ENCODE peak calls at places on chromosome 16, in seven cellular contexts. O, K, P, R, F, E and J are unnamed samples.

GRCh38 chr16:67173808-67174705 is 3.7 kb downstream of the NOL3 start:
- DNase-seq in E (peak), R (no peak), P (peak), K (peak), F (peak), O (peak), J (peak)

GRCh38 chr16:29714396-29714795 is 31.4 kb downstream of the C16orf54 start:
- DNase-seq in P (no peak), E (no peak), F (no peak), O (no peak), K (no peak), R (no peak), J (no peak)

GRCh38 chr16:57588821-57589220 is 39.6 kb upstream of the ADGRG1 start:
- DNase-seq in K (no peak), R (no peak), E (no peak), P (no peak), O (no peak), F (no peak), J (no peak)

GRCh38 chr16:57639172-57639571 is 10.7 kb downstream of the ADGRG1 start:
- DNase-seq in F (no peak), P (peak), O (peak), K (no peak), E (peak), R (no peak), J (no peak)

GRCh38 chr16:12320298-12320706 is 343.8 kb downstream of the SNX29 start:
- DNase-seq in R (no peak), F (no peak), P (peak), E (peak), K (no peak), O (no peak), J (no peak)

GRCh38 chr16:75320435-75320834 is 69.0 kb upstream of the BCAR1 start:
- DNase-seq in R (no peak), P (no peak), E (no peak), O (no peak), K (no peak), F (peak), J (no peak)

GRCh38 chr16:72085002-72085401 is 8.4 kb downstream of the TXNL4B start:
- DNase-seq in F (no peak), R (no peak), E (no peak), K (no peak), O (no peak), P (no peak), J (no peak)

GRCh38 chr16:10383626-10384025 is 2.2 kb upstream of the ATF7IP2 start:
- DNase-seq in K (peak), P (no peak), F (no peak), E (no peak), R (no peak), O (no peak), J (no peak)

GRCh38 chr16:12257926-12258561 is 281.5 kb downstream of the SNX29 start:
- DNase-seq in E (no peak), P (no peak), R (no peak), O (no peak), F (no peak), K (no peak), J (no peak)

GRCh38 chr16:85651822-85652430 is 36.8 kb downstream of the GINS2 start:
- DNase-seq in R (no peak), K (peak), P (no peak), F (no peak), O (no peak), E (peak), J (no peak)

GRCh38 chr16:85917012-85917411 is 18.1 kb downstream of the IRF8 start:
- DNase-seq in E (no peak), O (no peak), R (no peak), F (peak), K (no peak), P (no peak), J (no peak)

GRCh38 chr16:79772028-79772427 is 171.5 kb upstream of the MAF start:
- DNase-seq in R (no peak), P (no peak), E (no peak), O (no peak), K (no peak), F (no peak), J (no peak)

GRCh38 chr16:26665166-26665939 is 401.4 kb upstream of the C16orf82 start:
- DNase-seq in F (no peak), R (no peak), O (no peak), P (no peak), E (no peak), K (no peak), J (no peak)

GRCh38 chr16:75820672-75821071 is 94.4 kb upstream of the CPHXL start:
- DNase-seq in F (no peak), P (no peak), R (no peak), E (no peak), O (no peak), K (no peak), J (no peak)

GRCh38 chr16:77574867-77575619 is 140.2 kb upstream of the ADAMTS18 start:
- DNase-seq in P (no peak), R (no peak), K (no peak), F (no peak), O (no peak), E (no peak), J (peak)

GRCh38 chr16:72992142-72992601 is 55.8 kb downstream of the ZFHX3 start:
- DNase-seq in F (peak), E (no peak), K (peak), O (peak), P (no peak), R (no peak), J (no peak)

GRCh38 chr16:78463591-78463990 is 364.1 kb downstream of the WWOX start:
- DNase-seq in P (no peak), O (no peak), E (no peak), R (no peak), K (no peak), F (no peak), J (no peak)

GRCh38 chr16:53782148-53782547 is 78.2 kb downstream of the FTO start:
- DNase-seq in E (no peak), F (no peak), P (no peak), O (no peak), R (no peak), K (no peak), J (no peak)

GRCh38 chr16:48161906-48162305 is 6.1 kb upstream of the ABCC12 start:
- DNase-seq in K (no peak), R (no peak), E (no peak), O (no peak), P (no peak), F (peak), J (no peak)

GRCh38 chr16:85296859-85297698 is 184.8 kb upstream of the CIBAR2 start:
- DNase-seq in P (no peak), F (peak), E (no peak), O (peak), K (peak), R (no peak), J (peak)

GRCh38 chr16:85234310-85235235 is 122.3 kb upstream of the CIBAR2 start:
- DNase-seq in F (no peak), O (peak), E (peak), R (no peak), P (peak), K (peak), J (peak)

GRCh38 chr16:23333034-23333579 is 31.0 kb downstream of the SCNN1B start:
- DNase-seq in K (no peak), R (no peak), F (no peak), E (no peak), O (no peak), P (no peak), J (peak)

GRCh38 chr16:86294535-86294934 is 215.8 kb upstream of the FOXF1 start:
- DNase-seq in R (no peak), O (no peak), F (no peak), E (peak), K (peak), P (no peak), J (no peak)

GRCh38 chr16:16004314-16004749 is 54.9 kb downstream of the ABCC1 start:
- DNase-seq in R (no peak), E (peak), O (no peak), P (peak), F (no peak), K (peak), J (peak)

GRCh38 chr16:52677487-52677886 is 130.5 kb upstream of the TOX3 start:
- DNase-seq in O (no peak), R (no peak), K (no peak), F (peak), E (no peak), P (no peak), J (no peak)

GRCh38 chr16:89364603-89365002 is 125.8 kb downstream of the ANKRD11 start:
- DNase-seq in F (no peak), K (peak), P (no peak), R (no peak), E (peak), O (no peak), J (peak)

GRCh38 chr16:57066625-57067024 is 25.8 kb upstream of the CPNE2 start:
- DNase-seq in P (no peak), E (no peak), O (no peak), F (no peak), R (no peak), K (no peak), J (no peak)

GRCh38 chr16:46929378-46930332 is 43.8 kb downstream of the DNAJA2 start:
- DNase-seq in K (peak), F (peak), E (peak), R (no peak), O (peak), P (peak), J (peak)

GRCh38 chr16:87317766-87318121 is 552 bp upstream of the C16orf95 start:
- DNase-seq in F (peak), O (no peak), R (no peak), E (peak), K (peak), P (no peak), J (peak)

GRCh38 chr16:27839419-27839818 is 224.1 kb downstream of the GSG1L start:
- DNase-seq in O (no peak), E (no peak), F (no peak), R (no peak), P (no peak), K (no peak), J (peak)

GRCh38 chr16:46658925-46659324 is 30.1 kb downstream of the VPS35 start:
- DNase-seq in O (no peak), E (no peak), K (no peak), F (peak), P (peak), R (no peak), J (no peak)

GRCh38 chr16:25140459-25140858 is 28.9 kb downstream of the LCMT1 start:
- DNase-seq in P (peak), E (no peak), R (no peak), O (no peak), K (peak), F (no peak), J (no peak)

GRCh38 chr16:25138130-25138529 is 26.6 kb downstream of the LCMT1 start:
- DNase-seq in K (no peak), R (no peak), O (no peak), P (no peak), E (no peak), F (no peak), J (no peak)

GRCh38 chr16:25148568-25149215 is 37.1 kb downstream of the LCMT1 start:
- DNase-seq in O (no peak), K (no peak), R (no peak), P (no peak), E (no peak), F (no peak), J (no peak)

GRCh38 chr16:25141648-25142047 is 30.1 kb downstream of the LCMT1 start:
- DNase-seq in E (peak), P (no peak), R (no peak), O (no peak), F (no peak), K (no peak), J (peak)

GRCh38 chr16:25143898-25144297 is 32.4 kb downstream of the LCMT1 start:
- DNase-seq in O (no peak), R (no peak), K (no peak), F (no peak), P (no peak), E (no peak), J (no peak)
- TF ChIP-seq CTCF in O (peak), R (peak), K (peak), F (peak), P (peak), E (no peak), J (peak)

DNA sequence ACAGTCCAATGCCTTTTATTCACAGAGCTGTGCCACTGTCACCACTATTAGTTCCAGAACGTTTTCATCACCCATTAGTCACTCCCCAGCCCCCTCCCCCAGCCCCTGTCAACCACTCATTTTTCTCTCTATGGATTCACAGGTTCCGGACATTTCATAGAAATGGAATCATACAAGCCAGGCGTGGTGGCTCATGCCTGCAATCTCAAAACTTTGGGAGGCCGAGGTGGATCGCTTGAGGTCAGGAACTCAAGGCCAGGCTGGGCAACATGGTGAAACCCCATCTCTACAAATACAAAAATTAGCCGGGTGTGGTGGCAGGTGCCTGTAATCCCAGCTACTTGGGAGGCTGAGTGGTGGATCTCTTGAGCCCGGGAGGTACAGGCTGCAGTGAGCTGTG is 759 bp upstream of the PAM16 start:
- DNase-seq in K (no peak), P (no peak), F (no peak), O (no peak), R (no peak), E (no peak), J (peak)
- H3K4me3 ChIP-seq in K (no peak), P (no peak), F (no peak), O (no peak), R (no peak), E (no peak), J (no peak)

DNA sequence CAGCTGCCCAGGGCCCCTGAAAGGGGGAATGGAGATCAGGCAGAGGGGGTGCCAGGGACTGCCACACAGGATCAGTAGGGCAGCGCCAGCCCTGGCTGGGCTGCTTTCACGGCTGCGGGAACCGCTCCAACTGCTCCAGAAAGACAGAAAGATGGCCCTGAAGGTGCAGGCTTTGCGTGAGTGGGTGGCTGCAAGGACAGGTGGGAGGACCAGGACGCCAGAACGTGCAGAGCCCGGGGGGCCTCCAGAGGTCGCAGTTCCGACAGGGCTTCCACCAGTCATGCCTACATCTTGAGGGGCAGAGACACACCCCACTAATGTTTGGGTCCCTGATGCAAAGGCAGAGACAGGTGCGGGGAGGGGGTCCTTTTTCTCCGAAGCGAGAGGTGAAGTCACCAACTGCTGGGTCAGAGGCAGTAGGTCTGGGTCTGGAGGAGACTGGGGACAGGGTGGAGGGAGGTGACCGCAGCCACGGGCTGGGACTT is 790 bp upstream of the ATP6V0C start:
- DNase-seq in O (peak), E (no peak), F (peak), K (no peak), R (no peak), P (no peak), J (no peak)
- TF ChIP-seq CTCF in O (peak), E (no peak), F (peak), K (no peak), R (no peak), P (no peak), J (no peak)

GRCh38 chr16:979859-980594 is 1.5 kb upstream of the SOX8 start:
- DNase-seq in F (no peak), K (no peak), O (peak), R (no peak), P (no peak), E (no peak), J (no peak)
- H3K4me3 ChIP-seq in F (no peak), K (peak), O (peak), R (peak), P (no peak), E (no peak), J (no peak)

DNA sequence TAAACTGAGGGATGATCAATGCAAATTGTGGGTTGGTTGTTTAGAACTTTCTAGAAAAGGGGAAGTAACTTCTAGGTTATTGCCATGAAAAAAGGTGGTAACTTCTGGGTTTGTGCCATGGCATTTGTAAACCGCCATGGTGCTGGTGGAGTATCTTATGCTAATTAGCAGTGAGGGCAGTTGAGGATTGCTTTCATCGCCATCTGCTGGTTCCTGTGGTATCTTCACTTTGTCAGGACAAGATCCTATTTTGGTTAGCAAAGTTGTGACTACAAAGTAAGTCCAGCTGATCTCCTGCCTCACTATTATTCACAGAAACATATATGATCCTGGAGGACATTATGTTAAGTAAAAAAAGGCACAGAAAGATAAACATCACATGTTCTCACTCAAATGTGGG is 1332.3 kb downstream of the CDH11 start:
- DNase-seq in K (no peak), O (no peak), E (no peak), R (no peak), P (no peak), F (peak), J (peak)
- TF ChIP-seq CTCF in K (no peak), O (peak), E (no peak), R (no peak), P (no peak), F (peak), J (peak)

GRCh38 chr16:50303605-50304466 is 37.5 kb downstream of the ADCY7 start:
- DNase-seq in K (peak), E (peak), P (no peak), F (peak), O (peak), R (no peak), J (peak)

GRCh38 chr16:50305441-50306061 is 39.2 kb downstream of the ADCY7 start:
- DNase-seq in P (no peak), K (no peak), R (no peak), F (peak), E (no peak), O (no peak), J (no peak)

GRCh38 chr16:50303041-50303604 is 36.8 kb downstream of the ADCY7 start:
- DNase-seq in P (peak), K (peak), O (peak), R (no peak), E (peak), F (peak), J (no peak)

GRCh38 chr16:50306287-50306686 is 39.9 kb downstream of the ADCY7 start:
- DNase-seq in K (no peak), F (no peak), R (no peak), P (no peak), O (peak), E (no peak), J (no peak)

DNA sequence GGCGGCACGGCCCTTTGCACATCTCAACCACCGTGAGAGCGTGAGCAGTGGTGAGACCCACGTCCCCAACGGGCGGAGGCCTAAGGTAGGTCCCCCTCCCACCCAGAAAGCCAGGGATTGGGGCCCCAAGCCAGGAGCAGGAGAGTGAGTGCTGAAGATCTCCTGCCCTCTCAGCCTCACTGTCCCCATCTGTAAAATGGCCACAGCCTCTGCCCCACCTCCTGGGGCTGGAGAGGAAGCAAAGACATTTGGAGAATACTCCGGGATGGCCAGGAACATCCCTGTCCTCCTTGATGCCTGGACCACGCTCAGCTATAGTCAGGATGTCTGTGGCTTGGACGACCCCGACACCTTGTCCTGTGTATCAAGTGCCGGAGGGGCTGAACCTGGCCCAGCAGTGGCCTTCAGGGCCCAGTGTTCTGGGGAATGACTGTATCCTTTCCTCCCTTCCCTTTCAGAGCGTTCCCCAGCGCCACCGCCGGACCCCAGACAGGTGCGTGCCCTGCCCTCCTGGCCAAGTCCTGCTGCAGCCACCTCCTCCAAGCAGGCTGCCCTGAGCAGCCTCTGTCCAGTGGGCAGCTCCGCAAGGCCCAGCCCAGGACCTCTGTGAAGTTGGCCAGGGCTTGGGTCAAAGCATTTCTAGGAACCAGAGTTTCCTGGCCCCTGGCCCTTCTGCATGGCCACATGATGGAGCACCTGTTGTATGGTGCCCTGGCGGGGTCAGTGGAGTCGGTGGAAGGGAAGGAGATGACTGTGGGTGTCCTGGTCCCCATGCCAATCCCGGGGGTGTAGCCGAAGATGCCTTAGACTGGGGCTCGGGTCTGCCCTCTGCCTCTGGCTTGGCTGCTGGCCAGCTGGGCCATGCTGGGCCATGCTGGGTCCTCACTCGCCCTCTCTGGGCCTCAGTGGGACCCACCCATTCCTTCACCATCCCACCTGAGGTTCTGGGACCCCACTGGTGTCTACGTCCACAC is 38.4 kb downstream of the ADCY7 start:
- DNase-seq in O (peak), F (no peak), E (no peak), K (no peak), P (no peak), R (no peak), J (no peak)
- H3K4me3 ChIP-seq in O (no peak), F (no peak), E (no peak), K (no peak), P (no peak), R (no peak), J (no peak)